ENCODE peak calls at places on chromosome 16, in four cellular contexts. One of them, this sample, is unnamed.

GRCh38 chr16:87392823-87393679 is 915 bp downstream of the MAP1LC3B start:
- DNase-seq in CD8-positive, alpha-beta memory T cell: peak
- DNase-seq in fibroblast of mammary gland: peak
- DNase-seq in activated naive CD4-positive, alpha-beta T cell: peak
- DNase-seq in this sample: peak

GRCh38 chr16:84965428-84966149 is 45.7 kb downstream of the ZDHHC7 start:
- DNase-seq in CD8-positive, alpha-beta memory T cell: no peak
- DNase-seq in fibroblast of mammary gland: no peak
- DNase-seq in activated naive CD4-positive, alpha-beta T cell: no peak
- DNase-seq in this sample: no peak

GRCh38 chr16:1224558-1224957 is 510 bp downstream of the TPSG1 start:
- DNase-seq in CD8-positive, alpha-beta memory T cell: no peak
- DNase-seq in fibroblast of mammary gland: no peak
- DNase-seq in activated naive CD4-positive, alpha-beta T cell: no peak
- DNase-seq in this sample: no peak

GRCh38 chr16:78800535-78800934 is 701.1 kb downstream of the WWOX start:
- DNase-seq in CD8-positive, alpha-beta memory T cell: no peak
- DNase-seq in fibroblast of mammary gland: no peak
- DNase-seq in activated naive CD4-positive, alpha-beta T cell: no peak
- DNase-seq in this sample: no peak

GRCh38 chr16:74573622-74574021 is 33.3 kb downstream of the GLG1 start:
- DNase-seq in CD8-positive, alpha-beta memory T cell: no peak
- DNase-seq in fibroblast of mammary gland: no peak
- DNase-seq in activated naive CD4-positive, alpha-beta T cell: no peak
- DNase-seq in this sample: no peak

GRCh38 chr16:22614271-22614947 is 103.7 kb downstream of the NPIPB5 start:
- DNase-seq in CD8-positive, alpha-beta memory T cell: no peak
- DNase-seq in fibroblast of mammary gland: peak
- DNase-seq in activated naive CD4-positive, alpha-beta T cell: no peak
- DNase-seq in this sample: peak

GRCh38 chr16:66525396-66526180 is 24.3 kb downstream of the TK2 start:
- DNase-seq in CD8-positive, alpha-beta memory T cell: no peak
- DNase-seq in fibroblast of mammary gland: no peak
- DNase-seq in activated naive CD4-positive, alpha-beta T cell: no peak
- DNase-seq in this sample: no peak

GRCh38 chr16:83955218-83956130 is 2.4 kb downstream of the OSGIN1 start:
- DNase-seq in CD8-positive, alpha-beta memory T cell: no peak
- DNase-seq in fibroblast of mammary gland: peak
- DNase-seq in activated naive CD4-positive, alpha-beta T cell: no peak
- DNase-seq in this sample: no peak

GRCh38 chr16:17194190-17194780 is 276.5 kb downstream of the XYLT1 start:
- DNase-seq in CD8-positive, alpha-beta memory T cell: peak
- DNase-seq in fibroblast of mammary gland: peak
- DNase-seq in activated naive CD4-positive, alpha-beta T cell: peak
- DNase-seq in this sample: no peak

GRCh38 chr16:55528974-55529373 is 20.1 kb downstream of the LPCAT2 start:
- DNase-seq in CD8-positive, alpha-beta memory T cell: no peak
- DNase-seq in fibroblast of mammary gland: peak
- DNase-seq in activated naive CD4-positive, alpha-beta T cell: no peak
- DNase-seq in this sample: no peak

GRCh38 chr16:86727131-86727530 is 148.8 kb downstream of the FOXL1 start:
- DNase-seq in CD8-positive, alpha-beta memory T cell: no peak
- DNase-seq in fibroblast of mammary gland: no peak
- DNase-seq in activated naive CD4-positive, alpha-beta T cell: no peak
- DNase-seq in this sample: no peak

GRCh38 chr16:65657556-65657955 is 535.7 kb upstream of the CDH11 start:
- DNase-seq in CD8-positive, alpha-beta memory T cell: no peak
- DNase-seq in fibroblast of mammary gland: no peak
- DNase-seq in activated naive CD4-positive, alpha-beta T cell: no peak
- DNase-seq in this sample: no peak

GRCh38 chr16:1610071-1610840 is 1.6 kb downstream of the IFT140 start:
- DNase-seq in CD8-positive, alpha-beta memory T cell: peak
- DNase-seq in fibroblast of mammary gland: peak
- DNase-seq in activated naive CD4-positive, alpha-beta T cell: peak
- DNase-seq in this sample: peak

GRCh38 chr16:73671102-73671501 is 623.2 kb upstream of the ZFHX3 start:
- DNase-seq in CD8-positive, alpha-beta memory T cell: no peak
- DNase-seq in fibroblast of mammary gland: no peak
- DNase-seq in activated naive CD4-positive, alpha-beta T cell: no peak
- DNase-seq in this sample: no peak

GRCh38 chr16:56651586-56651985 is at the start of gene MT1B:
- DNase-seq in CD8-positive, alpha-beta memory T cell: no peak
- DNase-seq in fibroblast of mammary gland: no peak
- DNase-seq in activated naive CD4-positive, alpha-beta T cell: no peak
- DNase-seq in this sample: no peak

GRCh38 chr16:66478733-66479511 is 51.8 kb downstream of the BEAN1 start:
- DNase-seq in CD8-positive, alpha-beta memory T cell: peak
- DNase-seq in fibroblast of mammary gland: peak
- DNase-seq in activated naive CD4-positive, alpha-beta T cell: peak
- DNase-seq in this sample: peak

GRCh38 chr16:10941127-10941933 is 938 bp downstream of the DEXI start:
- DNase-seq in CD8-positive, alpha-beta memory T cell: no peak
- DNase-seq in fibroblast of mammary gland: no peak
- DNase-seq in activated naive CD4-positive, alpha-beta T cell: no peak
- DNase-seq in this sample: peak

GRCh38 chr16:4661661-4662060 is 31.7 kb upstream of the NUDT16L1 start:
- DNase-seq in CD8-positive, alpha-beta memory T cell: no peak
- DNase-seq in fibroblast of mammary gland: peak
- DNase-seq in activated naive CD4-positive, alpha-beta T cell: no peak
- DNase-seq in this sample: no peak

GRCh38 chr16:12588510-12588909 is 215.2 kb downstream of the CPPED1 start:
- DNase-seq in CD8-positive, alpha-beta memory T cell: no peak
- DNase-seq in fibroblast of mammary gland: no peak
- DNase-seq in activated naive CD4-positive, alpha-beta T cell: no peak
- DNase-seq in this sample: no peak

GRCh38 chr16:81562174-81562849 is 117.7 kb downstream of the CMIP start:
- DNase-seq in CD8-positive, alpha-beta memory T cell: no peak
- DNase-seq in fibroblast of mammary gland: no peak
- DNase-seq in activated naive CD4-positive, alpha-beta T cell: no peak
- DNase-seq in this sample: no peak

GRCh38 chr16:31202402-31203385 is at the start of gene PYCARD:
- DNase-seq in CD8-positive, alpha-beta memory T cell: peak
- DNase-seq in fibroblast of mammary gland: peak
- DNase-seq in activated naive CD4-positive, alpha-beta T cell: no peak
- DNase-seq in this sample: peak

GRCh38 chr16:89615596-89616090 is 2.2 kb downstream of the DPEP1 start:
- DNase-seq in CD8-positive, alpha-beta memory T cell: no peak
- DNase-seq in fibroblast of mammary gland: no peak
- DNase-seq in activated naive CD4-positive, alpha-beta T cell: no peak
- DNase-seq in this sample: no peak

GRCh38 chr16:82755570-82756282 is 129.0 kb downstream of the CDH13 start:
- DNase-seq in CD8-positive, alpha-beta memory T cell: no peak
- DNase-seq in fibroblast of mammary gland: no peak
- DNase-seq in activated naive CD4-positive, alpha-beta T cell: no peak
- DNase-seq in this sample: no peak

GRCh38 chr16:89060207-89060794 is 33.4 kb upstream of the ACSF3 start:
- DNase-seq in CD8-positive, alpha-beta memory T cell: no peak
- DNase-seq in fibroblast of mammary gland: no peak
- DNase-seq in activated naive CD4-positive, alpha-beta T cell: no peak
- DNase-seq in this sample: no peak

GRCh38 chr16:56252835-56253234 is 61.5 kb downstream of the GNAO1 start:
- DNase-seq in CD8-positive, alpha-beta memory T cell: no peak
- DNase-seq in fibroblast of mammary gland: no peak
- DNase-seq in activated naive CD4-positive, alpha-beta T cell: no peak
- DNase-seq in this sample: no peak

GRCh38 chr16:57617604-57618111 is 10.8 kb upstream of the ADGRG1 start:
- DNase-seq in CD8-positive, alpha-beta memory T cell: no peak
- DNase-seq in fibroblast of mammary gland: no peak
- DNase-seq in activated naive CD4-positive, alpha-beta T cell: no peak
- DNase-seq in this sample: no peak

This sample was measured in RWPE1.